ENCODE peak calls at places on chromosomes 2 and 18, in eight cellular contexts. E is CD8-positive, alpha-beta memory T cell; D is RWPE1; C is NCI-H1694; O is GM04504; B is NCI-H2029 treated with DMSO at 0.1 percent for 48 hours; T is head of caudate nucleus; U is posterior cingulate gyrus. G is an unnamed sample.
A peak's percentile ranks its signal among the peaks of the same experiment; 100 is the strongest.

GRCh38 chr2:233400961-233401360 is 46.7 kb downstream of the DGKD start:
- DNase-seq in E (no peak), D (no peak), C (no peak), O (no peak), B (no peak), T (no peak), U (no peak), G (no peak)

GRCh38 chr2:138432971-138433370 is 68.6 kb upstream of the SPOPL start:
- DNase-seq in E (no peak), D (no peak), C (no peak), O (peak; percentile 6), B (no peak), T (no peak), U (no peak), G (no peak)

GRCh38 chr2:105431367-105432088 is 32.7 kb upstream of the FHL2 start:
- DNase-seq in E (no peak), D (no peak), C (no peak), O (peak; percentile 24), B (peak; percentile 71), T (no peak), U (peak; percentile 93), G (no peak)

GRCh38 chr2:45759310-45759851 is 107.9 kb downstream of the PRKCE start:
- DNase-seq in E (no peak), D (no peak), C (peak; percentile 71), O (peak; percentile 55), B (no peak), T (no peak), U (peak; percentile 92), G (no peak)

GRCh38 chr2:237669628-237670351 is 42.4 kb downstream of the LRRFIP1 start:
- DNase-seq in E (no peak), D (no peak), C (no peak), O (peak; percentile 100), B (peak; percentile 85), T (no peak), U (no peak), G (no peak)

GRCh38 chr2:9336209-9336533 is 87.2 kb downstream of the ITGB1BP1 start:
- DNase-seq in E (no peak), D (no peak), C (peak; percentile 87), O (no peak), B (peak; percentile 54), T (no peak), U (no peak), G (no peak)

GRCh38 chr18:42564761-42565160 is 550.7 kb downstream of the RIT2 start:
- DNase-seq in E (no peak), D (no peak), C (no peak), O (no peak), B (no peak), T (no peak), U (no peak), G (no peak)

GRCh38 chr2:58432491-58433166 is 191.5 kb upstream of the FANCL start:
- DNase-seq in E (no peak), D (no peak), C (no peak), O (no peak), B (no peak), T (no peak), U (no peak), G (no peak)

GRCh38 chr2:38523728-38524437 is 78.8 kb downstream of the HNRNPLL start:
- DNase-seq in E (no peak), D (no peak), C (no peak), O (no peak), B (no peak), T (no peak), U (no peak), G (no peak)

GRCh38 chr2:133346654-133347053 is 221.6 kb downstream of the NCKAP5 start:
- DNase-seq in E (no peak), D (peak; percentile 7), C (no peak), O (no peak), B (no peak), T (no peak), U (no peak), G (no peak)

GRCh38 chr2:158491072-158491471 is 34.3 kb downstream of the PKP4 start:
- DNase-seq in E (no peak), D (no peak), C (no peak), O (no peak), B (no peak), T (no peak), U (no peak), G (no peak)

GRCh38 chr2:218334531-218334930 is 22.1 kb upstream of the CATIP start:
- DNase-seq in E (no peak), D (no peak), C (no peak), O (no peak), B (no peak), T (no peak), U (peak; percentile 19), G (no peak)

GRCh38 chr18:37489011-37489410 is 76.6 kb downstream of the CELF4 start:
- DNase-seq in E (no peak), D (no peak), C (no peak), O (no peak), B (no peak), T (no peak), U (no peak), G (no peak)

GRCh38 chr18:9273221-9273620 is 61.4 kb upstream of the TWSG1 start:
- DNase-seq in E (no peak), D (no peak), C (no peak), O (no peak), B (no peak), T (no peak), U (no peak), G (no peak)

GRCh38 chr2:203510941-203511305 is 24.2 kb downstream of the RAPH1 start:
- DNase-seq in E (no peak), D (no peak), C (no peak), O (no peak), B (no peak), T (no peak), U (no peak), G (no peak)

GRCh38 chr2:30503692-30504076 is 56.6 kb downstream of the LCLAT1 start:
- DNase-seq in E (no peak), D (no peak), C (no peak), O (no peak), B (no peak), T (no peak), U (no peak), G (no peak)

GRCh38 chr18:2824865-2825264 is 21.9 kb upstream of the EMILIN2 start:
- DNase-seq in E (no peak), D (no peak), C (no peak), O (no peak), B (no peak), T (no peak), U (no peak), G (no peak)

GRCh38 chr2:24816884-24817283 is 23.7 kb downstream of the CENPO start:
- DNase-seq in E (no peak), D (no peak), C (no peak), O (peak; percentile 49), B (no peak), T (no peak), U (no peak), G (peak; percentile 48)

GRCh38 chr18:21306368-21306767 is 64.3 kb downstream of the GREB1L start:
- DNase-seq in E (no peak), D (no peak), C (no peak), O (no peak), B (no peak), T (no peak), U (no peak), G (no peak)

GRCh38 chr2:166449439-166449838 is 44.6 kb downstream of the SCN7A start:
- DNase-seq in E (no peak), D (no peak), C (no peak), O (no peak), B (no peak), T (no peak), U (no peak), G (no peak)

GRCh38 chr2:6083131-6083530 is 390.9 kb downstream of the SOX11 start:
- DNase-seq in E (no peak), D (no peak), C (no peak), O (no peak), B (no peak), T (no peak), U (no peak), G (no peak)

GRCh38 chr18:78974115-78974740 is 5.4 kb upstream of the SALL3 start:
- DNase-seq in E (no peak), D (no peak), C (no peak), O (no peak), B (no peak), T (no peak), U (no peak), G (no peak)

GRCh38 chr2:189285962-189286648 is 106.5 kb upstream of the COL5A2 start:
- DNase-seq in E (no peak), D (peak; percentile 46), C (no peak), O (peak; percentile 73), B (no peak), T (no peak), U (no peak), G (peak; percentile 49)

GRCh38 chr2:37877457-37878315 is 47.4 kb upstream of the RMDN2 start:
- DNase-seq in E (peak; percentile 41), D (peak; percentile 67), C (peak; percentile 86), O (no peak), B (peak; percentile 74), T (no peak), U (no peak), G (peak; percentile 88)

GRCh38 chr2:224927671-224928173 is 114.5 kb downstream of the DOCK10 start:
- DNase-seq in E (peak; percentile 88), D (no peak), C (no peak), O (no peak), B (no peak), T (no peak), U (no peak), G (peak; percentile 8)

GRCh38 chr18:13381907-13382682 is 163.5 kb downstream of the LDLRAD4 start:
- DNase-seq in E (peak; percentile 78), D (no peak), C (no peak), O (peak; percentile 46), B (peak; percentile 77), T (peak; percentile 63), U (peak; percentile 92), G (no peak)

GRCh38 chr2:111185496-111186022 is 64.8 kb downstream of the BCL2L11 start:
- DNase-seq in E (no peak), D (no peak), C (no peak), O (no peak), B (peak; percentile 58), T (no peak), U (no peak), G (no peak)

GRCh38 chr18:58596265-58596681 is 32.6 kb downstream of the ALPK2 start:
- DNase-seq in E (no peak), D (no peak), C (no peak), O (no peak), B (no peak), T (no peak), U (no peak), G (no peak)

GRCh38 chr2:218783612-218784169 is 1.7 kb downstream of the CYP27A1 start:
- DNase-seq in E (no peak), D (no peak), C (no peak), O (no peak), B (no peak), T (no peak), U (peak; percentile 79), G (no peak)

GRCh38 chr2:231800493-231801091 is 14.3 kb downstream of the COPS7B start:
- DNase-seq in E (no peak), D (no peak), C (peak; percentile 24), O (no peak), B (peak; percentile 2), T (no peak), U (peak; percentile 92), G (peak; percentile 54)

GRCh38 chr2:137857871-137858270 is 106.4 kb upstream of the HNMT start:
- DNase-seq in E (no peak), D (no peak), C (no peak), O (no peak), B (no peak), T (no peak), U (no peak), G (peak; percentile 72)

GRCh38 chr2:241754042-241754441 is 19.6 kb downstream of the D2HGDH start:
- DNase-seq in E (no peak), D (no peak), C (no peak), O (no peak), B (no peak), T (no peak), U (no peak), G (no peak)

GRCh38 chr2:133489641-133490411 is 78.4 kb downstream of the NCKAP5 start:
- DNase-seq in E (no peak), D (no peak), C (no peak), O (peak; percentile 24), B (peak; percentile 17), T (no peak), U (no peak), G (no peak)

GRCh38 chr2:111221701-111222100 is 101.0 kb downstream of the BCL2L11 start:
- DNase-seq in E (no peak), D (no peak), C (no peak), O (no peak), B (no peak), T (no peak), U (no peak), G (no peak)